ENCODE peak calls at places on chromosomes 13 and 19, in five cellular contexts. One of them, this sample, is unnamed.

GRCh38 chr19:42111384-42111783 is 20.9 kb downstream of the POU2F2 start:
- DNase-seq in heart right ventricle: no peak
- DNase-seq in stimulated activated CD4-positive, alpha-beta T cell treated with anti-CD3 and anti-CD28 coated beads, TNF-alpha, amount 100 ng/mL, for 48 hours: no peak
- DNase-seq in tibial nerve: no peak
- DNase-seq in AG04450: no peak
- DNase-seq in this sample: no peak

GRCh38 chr13:38395505-38395803 is 45.8 kb downstream of the UFM1 start:
- DNase-seq in AG04450: no peak
- DNase-seq in stimulated activated CD4-positive, alpha-beta T cell treated with anti-CD3 and anti-CD28 coated beads, TNF-alpha, amount 100 ng/mL, for 48 hours: no peak
- DNase-seq in heart right ventricle: no peak
- DNase-seq in tibial nerve: no peak
- DNase-seq in this sample: no peak

GRCh38 chr19:43966079-43966694 is 15.2 kb downstream of the ZNF221 start:
- DNase-seq in tibial nerve: no peak
- DNase-seq in stimulated activated CD4-positive, alpha-beta T cell treated with anti-CD3 and anti-CD28 coated beads, TNF-alpha, amount 100 ng/mL, for 48 hours: no peak
- DNase-seq in AG04450: no peak
- DNase-seq in heart right ventricle: no peak
- DNase-seq in this sample: no peak

GRCh38 chr13:22062478-22063205 is 391.8 kb downstream of the FGF9 start:
- DNase-seq in tibial nerve: no peak
- DNase-seq in AG04450: peak; percentile 11
- DNase-seq in stimulated activated CD4-positive, alpha-beta T cell treated with anti-CD3 and anti-CD28 coated beads, TNF-alpha, amount 100 ng/mL, for 48 hours: no peak
- DNase-seq in heart right ventricle: no peak
- DNase-seq in this sample: no peak

GRCh38 chr13:106520205-106521004 is 15.1 kb downstream of the EFNB2 start:
- DNase-seq in stimulated activated CD4-positive, alpha-beta T cell treated with anti-CD3 and anti-CD28 coated beads, TNF-alpha, amount 100 ng/mL, for 48 hours: no peak
- DNase-seq in tibial nerve: no peak
- DNase-seq in AG04450: no peak
- DNase-seq in heart right ventricle: no peak
- DNase-seq in this sample: no peak

GRCh38 chr13:73158851-73159250 is 100.0 kb downstream of the KLF5 start:
- DNase-seq in AG04450: peak; percentile 30
- DNase-seq in stimulated activated CD4-positive, alpha-beta T cell treated with anti-CD3 and anti-CD28 coated beads, TNF-alpha, amount 100 ng/mL, for 48 hours: no peak
- DNase-seq in heart right ventricle: no peak
- DNase-seq in tibial nerve: no peak
- DNase-seq in this sample: no peak

GRCh38 chr13:110869805-110870706 is 44.8 kb downstream of the ANKRD10 start:
- DNase-seq in stimulated activated CD4-positive, alpha-beta T cell treated with anti-CD3 and anti-CD28 coated beads, TNF-alpha, amount 100 ng/mL, for 48 hours: peak; percentile 10
- DNase-seq in AG04450: peak; percentile 99
- DNase-seq in heart right ventricle: peak; percentile 92
- DNase-seq in tibial nerve: peak; percentile 72
- DNase-seq in this sample: peak; percentile 55

GRCh38 chr13:31790992-31791391 is 51.7 kb downstream of the RXFP2 start:
- DNase-seq in heart right ventricle: no peak
- DNase-seq in AG04450: no peak
- DNase-seq in stimulated activated CD4-positive, alpha-beta T cell treated with anti-CD3 and anti-CD28 coated beads, TNF-alpha, amount 100 ng/mL, for 48 hours: no peak
- DNase-seq in tibial nerve: no peak
- DNase-seq in this sample: no peak

GRCh38 chr13:40330950-40331349 is 335.5 kb downstream of the FOXO1 start:
- DNase-seq in stimulated activated CD4-positive, alpha-beta T cell treated with anti-CD3 and anti-CD28 coated beads, TNF-alpha, amount 100 ng/mL, for 48 hours: no peak
- DNase-seq in tibial nerve: no peak
- DNase-seq in AG04450: no peak
- DNase-seq in heart right ventricle: no peak
- DNase-seq in this sample: no peak

GRCh38 chr13:57653229-57653994 is 21.9 kb downstream of the PCDH17 start:
- DNase-seq in tibial nerve: no peak
- DNase-seq in heart right ventricle: no peak
- DNase-seq in stimulated activated CD4-positive, alpha-beta T cell treated with anti-CD3 and anti-CD28 coated beads, TNF-alpha, amount 100 ng/mL, for 48 hours: no peak
- DNase-seq in AG04450: no peak
- DNase-seq in this sample: no peak

GRCh38 chr13:28753208-28753892 is 34.6 kb upstream of the SLC46A3 start:
- DNase-seq in heart right ventricle: peak; percentile 54
- DNase-seq in tibial nerve: peak; percentile 16
- DNase-seq in stimulated activated CD4-positive, alpha-beta T cell treated with anti-CD3 and anti-CD28 coated beads, TNF-alpha, amount 100 ng/mL, for 48 hours: no peak
- DNase-seq in AG04450: peak; percentile 72
- DNase-seq in this sample: no peak

GRCh38 chr13:44153536-44153935 is 220.1 kb upstream of the SERP2 start:
- DNase-seq in stimulated activated CD4-positive, alpha-beta T cell treated with anti-CD3 and anti-CD28 coated beads, TNF-alpha, amount 100 ng/mL, for 48 hours: no peak
- DNase-seq in tibial nerve: no peak
- DNase-seq in AG04450: no peak
- DNase-seq in heart right ventricle: no peak
- DNase-seq in this sample: no peak

GRCh38 chr13:22461854-22462565 is 718.8 kb upstream of the SGCG start:
- DNase-seq in tibial nerve: no peak
- DNase-seq in stimulated activated CD4-positive, alpha-beta T cell treated with anti-CD3 and anti-CD28 coated beads, TNF-alpha, amount 100 ng/mL, for 48 hours: no peak
- DNase-seq in AG04450: no peak
- DNase-seq in heart right ventricle: no peak
- DNase-seq in this sample: no peak

GRCh38 chr13:94177041-94177440 is 302.4 kb downstream of the DCT start:
- DNase-seq in tibial nerve: no peak
- DNase-seq in AG04450: no peak
- DNase-seq in stimulated activated CD4-positive, alpha-beta T cell treated with anti-CD3 and anti-CD28 coated beads, TNF-alpha, amount 100 ng/mL, for 48 hours: no peak
- DNase-seq in heart right ventricle: no peak
- DNase-seq in this sample: no peak

GRCh38 chr13:28723806-28724205 is 5.0 kb upstream of the SLC46A3 start:
- DNase-seq in AG04450: no peak
- DNase-seq in heart right ventricle: no peak
- DNase-seq in stimulated activated CD4-positive, alpha-beta T cell treated with anti-CD3 and anti-CD28 coated beads, TNF-alpha, amount 100 ng/mL, for 48 hours: no peak
- DNase-seq in tibial nerve: no peak
- DNase-seq in this sample: no peak

GRCh38 chr19:7544626-7545025 is 9.1 kb downstream of the PNPLA6 start:
- DNase-seq in heart right ventricle: no peak
- DNase-seq in stimulated activated CD4-positive, alpha-beta T cell treated with anti-CD3 and anti-CD28 coated beads, TNF-alpha, amount 100 ng/mL, for 48 hours: no peak
- DNase-seq in AG04450: no peak
- DNase-seq in tibial nerve: no peak
- DNase-seq in this sample: no peak

GRCh38 chr13:36673838-36674326 is at the start of gene SERTM1:
- DNase-seq in heart right ventricle: no peak
- DNase-seq in tibial nerve: no peak
- DNase-seq in AG04450: no peak
- DNase-seq in stimulated activated CD4-positive, alpha-beta T cell treated with anti-CD3 and anti-CD28 coated beads, TNF-alpha, amount 100 ng/mL, for 48 hours: no peak
- DNase-seq in this sample: no peak

GRCh38 chr13:73365681-73366080 is 306.9 kb downstream of the KLF5 start:
- DNase-seq in tibial nerve: no peak
- DNase-seq in heart right ventricle: no peak
- DNase-seq in stimulated activated CD4-positive, alpha-beta T cell treated with anti-CD3 and anti-CD28 coated beads, TNF-alpha, amount 100 ng/mL, for 48 hours: no peak
- DNase-seq in AG04450: no peak
- DNase-seq in this sample: no peak

GRCh38 chr19:15315101-15315500 is 17.2 kb downstream of the BRD4 start:
- DNase-seq in AG04450: no peak
- DNase-seq in tibial nerve: no peak
- DNase-seq in heart right ventricle: no peak
- DNase-seq in stimulated activated CD4-positive, alpha-beta T cell treated with anti-CD3 and anti-CD28 coated beads, TNF-alpha, amount 100 ng/mL, for 48 hours: no peak
- DNase-seq in this sample: no peak

GRCh38 chr19:44644391-44645016 is 794 bp downstream of the PVR start:
- DNase-seq in tibial nerve: no peak
- DNase-seq in stimulated activated CD4-positive, alpha-beta T cell treated with anti-CD3 and anti-CD28 coated beads, TNF-alpha, amount 100 ng/mL, for 48 hours: no peak
- DNase-seq in heart right ventricle: no peak
- DNase-seq in AG04450: no peak
- DNase-seq in this sample: no peak

GRCh38 chr13:74077847-74078246 is 56.4 kb downstream of the KLF12 start:
- DNase-seq in heart right ventricle: peak; percentile 17
- DNase-seq in AG04450: no peak
- DNase-seq in tibial nerve: no peak
- DNase-seq in stimulated activated CD4-positive, alpha-beta T cell treated with anti-CD3 and anti-CD28 coated beads, TNF-alpha, amount 100 ng/mL, for 48 hours: no peak
- DNase-seq in this sample: no peak

GRCh38 chr19:45114116-45114515 is 21.1 kb downstream of the PPP1R37 start:
- DNase-seq in stimulated activated CD4-positive, alpha-beta T cell treated with anti-CD3 and anti-CD28 coated beads, TNF-alpha, amount 100 ng/mL, for 48 hours: no peak
- DNase-seq in heart right ventricle: no peak
- DNase-seq in tibial nerve: no peak
- DNase-seq in AG04450: no peak
- DNase-seq in this sample: no peak

GRCh38 chr13:20700288-20700687 is 3.2 kb upstream of the IL17D start:
- DNase-seq in tibial nerve: no peak
- DNase-seq in heart right ventricle: no peak
- DNase-seq in AG04450: no peak
- DNase-seq in stimulated activated CD4-positive, alpha-beta T cell treated with anti-CD3 and anti-CD28 coated beads, TNF-alpha, amount 100 ng/mL, for 48 hours: no peak
- DNase-seq in this sample: no peak

GRCh38 chr19:48695743-48696352 is at the start of gene FUT2:
- DNase-seq in AG04450: no peak
- DNase-seq in tibial nerve: no peak
- DNase-seq in stimulated activated CD4-positive, alpha-beta T cell treated with anti-CD3 and anti-CD28 coated beads, TNF-alpha, amount 100 ng/mL, for 48 hours: no peak
- DNase-seq in heart right ventricle: no peak
- DNase-seq in this sample: no peak

GRCh38 chr13:72004975-72005374 is 138.0 kb upstream of the DACH1 start:
- DNase-seq in tibial nerve: no peak
- DNase-seq in AG04450: no peak
- DNase-seq in stimulated activated CD4-positive, alpha-beta T cell treated with anti-CD3 and anti-CD28 coated beads, TNF-alpha, amount 100 ng/mL, for 48 hours: no peak
- DNase-seq in heart right ventricle: no peak
- DNase-seq in this sample: no peak

GRCh38 chr13:35891973-35892441 is 239.2 kb downstream of the DCLK1 start:
- DNase-seq in tibial nerve: no peak
- DNase-seq in AG04450: no peak
- DNase-seq in heart right ventricle: no peak
- DNase-seq in stimulated activated CD4-positive, alpha-beta T cell treated with anti-CD3 and anti-CD28 coated beads, TNF-alpha, amount 100 ng/mL, for 48 hours: no peak
- DNase-seq in this sample: no peak

GRCh38 chr13:47904891-47905290 is 96.2 kb downstream of the SUCLA2 start:
- DNase-seq in stimulated activated CD4-positive, alpha-beta T cell treated with anti-CD3 and anti-CD28 coated beads, TNF-alpha, amount 100 ng/mL, for 48 hours: no peak
- DNase-seq in heart right ventricle: no peak
- DNase-seq in AG04450: no peak
- DNase-seq in tibial nerve: no peak
- DNase-seq in this sample: no peak

GRCh38 chr19:20503536-20503935 is 62.0 kb downstream of the ZNF737 start:
- DNase-seq in heart right ventricle: peak; percentile 4
- DNase-seq in stimulated activated CD4-positive, alpha-beta T cell treated with anti-CD3 and anti-CD28 coated beads, TNF-alpha, amount 100 ng/mL, for 48 hours: no peak
- DNase-seq in AG04450: no peak
- DNase-seq in tibial nerve: no peak
- DNase-seq in this sample: no peak

GRCh38 chr13:75901509-75901908 is 265.4 kb downstream of the LMO7 start:
- DNase-seq in heart right ventricle: no peak
- DNase-seq in tibial nerve: no peak
- DNase-seq in AG04450: no peak
- DNase-seq in stimulated activated CD4-positive, alpha-beta T cell treated with anti-CD3 and anti-CD28 coated beads, TNF-alpha, amount 100 ng/mL, for 48 hours: no peak
- DNase-seq in this sample: no peak